ENCODE peak calls at places on chromosomes 6 and 20, in eight cellular contexts. One of them, this sample, is unnamed.

GRCh38 chr6:141848029-141848890 is 284.5 kb upstream of the GJE1 start:
- DNase-seq in pancreas: no peak
- DNase-seq in IMR-90: peak; percentile 1
- DNase-seq in upper lobe of right lung: no peak
- DNase-seq in WERI-Rb-1: no peak
- DNase-seq in neural progenitor cell: no peak
- DNase-seq in fibroblast of lung: peak; percentile 32
- DNase-seq in right atrium auricular region: no peak
- DNase-seq in this sample: no peak

GRCh38 chr6:96727144-96727543 is 110.1 kb downstream of the GPR63 start:
- DNase-seq in right atrium auricular region: no peak
- DNase-seq in pancreas: no peak
- DNase-seq in fibroblast of lung: no peak
- DNase-seq in WERI-Rb-1: no peak
- DNase-seq in neural progenitor cell: no peak
- DNase-seq in upper lobe of right lung: no peak
- DNase-seq in IMR-90: no peak
- DNase-seq in this sample: no peak

GRCh38 chr6:111057074-111057752 is 30.1 kb upstream of the SLC16A10 start:
- DNase-seq in upper lobe of right lung: no peak
- DNase-seq in IMR-90: peak; percentile 52
- DNase-seq in pancreas: peak; percentile 31
- DNase-seq in right atrium auricular region: no peak
- DNase-seq in WERI-Rb-1: peak; percentile 19
- DNase-seq in neural progenitor cell: peak; percentile 51
- DNase-seq in fibroblast of lung: peak; percentile 25
- DNase-seq in this sample: no peak

GRCh38 chr6:46933751-46934150 is 12.0 kb upstream of the ADGRF5 start:
- DNase-seq in WERI-Rb-1: no peak
- DNase-seq in fibroblast of lung: peak; percentile 59
- DNase-seq in pancreas: no peak
- DNase-seq in neural progenitor cell: no peak
- DNase-seq in right atrium auricular region: no peak
- DNase-seq in upper lobe of right lung: no peak
- DNase-seq in IMR-90: no peak
- DNase-seq in this sample: no peak

GRCh38 chr6:142796571-142796970 is 148.4 kb downstream of the HIVEP2 start:
- DNase-seq in neural progenitor cell: no peak
- DNase-seq in IMR-90: peak; percentile 40
- DNase-seq in upper lobe of right lung: no peak
- DNase-seq in WERI-Rb-1: no peak
- DNase-seq in fibroblast of lung: peak; percentile 32
- DNase-seq in pancreas: no peak
- DNase-seq in right atrium auricular region: no peak
- DNase-seq in this sample: no peak

GRCh38 chr6:99270030-99270429 is 79.4 kb downstream of the FAXC start:
- DNase-seq in WERI-Rb-1: no peak
- DNase-seq in right atrium auricular region: no peak
- DNase-seq in IMR-90: no peak
- DNase-seq in pancreas: no peak
- DNase-seq in neural progenitor cell: no peak
- DNase-seq in fibroblast of lung: no peak
- DNase-seq in upper lobe of right lung: no peak
- DNase-seq in this sample: no peak

GRCh38 chr6:48883116-48883515 is 579.9 kb downstream of the MMUT start:
- DNase-seq in fibroblast of lung: no peak
- DNase-seq in pancreas: no peak
- DNase-seq in upper lobe of right lung: no peak
- DNase-seq in WERI-Rb-1: no peak
- DNase-seq in IMR-90: no peak
- DNase-seq in right atrium auricular region: no peak
- DNase-seq in neural progenitor cell: no peak
- DNase-seq in this sample: no peak

GRCh38 chr6:163814494-163815364 is 400.2 kb downstream of the QKI start:
- DNase-seq in neural progenitor cell: no peak
- DNase-seq in IMR-90: peak; percentile 88
- DNase-seq in pancreas: no peak
- DNase-seq in WERI-Rb-1: no peak
- DNase-seq in right atrium auricular region: no peak
- DNase-seq in upper lobe of right lung: no peak
- DNase-seq in fibroblast of lung: peak; percentile 97
- DNase-seq in this sample: no peak

GRCh38 chr6:93721386-93722048 is 302.2 kb upstream of the EPHA7 start:
- DNase-seq in WERI-Rb-1: peak; percentile 46
- DNase-seq in upper lobe of right lung: no peak
- DNase-seq in pancreas: no peak
- DNase-seq in fibroblast of lung: peak; percentile 6
- DNase-seq in neural progenitor cell: peak; percentile 77
- DNase-seq in IMR-90: no peak
- DNase-seq in right atrium auricular region: no peak
- DNase-seq in this sample: no peak

GRCh38 chr6:40586369-40586768 is 795 bp downstream of the LRFN2 start:
- DNase-seq in WERI-Rb-1: peak; percentile 57
- DNase-seq in neural progenitor cell: no peak
- DNase-seq in pancreas: peak; percentile 11
- DNase-seq in IMR-90: no peak
- DNase-seq in fibroblast of lung: no peak
- DNase-seq in right atrium auricular region: no peak
- DNase-seq in upper lobe of right lung: no peak
- DNase-seq in this sample: no peak

GRCh38 chr6:21824431-21825180 is 231.1 kb downstream of the SOX4 start:
- DNase-seq in upper lobe of right lung: no peak
- DNase-seq in right atrium auricular region: no peak
- DNase-seq in neural progenitor cell: no peak
- DNase-seq in pancreas: no peak
- DNase-seq in WERI-Rb-1: no peak
- DNase-seq in fibroblast of lung: no peak
- DNase-seq in IMR-90: peak; percentile 50
- DNase-seq in this sample: no peak

GRCh38 chr6:162068340-162068739 is 659.2 kb downstream of the PRKN start:
- DNase-seq in pancreas: no peak
- DNase-seq in right atrium auricular region: no peak
- DNase-seq in IMR-90: no peak
- DNase-seq in upper lobe of right lung: no peak
- DNase-seq in fibroblast of lung: no peak
- DNase-seq in neural progenitor cell: no peak
- DNase-seq in WERI-Rb-1: peak; percentile 9
- DNase-seq in this sample: no peak

GRCh38 chr6:156720739-156721714 is 56.2 kb upstream of the ARID1B start:
- DNase-seq in fibroblast of lung: no peak
- DNase-seq in right atrium auricular region: no peak
- DNase-seq in neural progenitor cell: peak; percentile 42
- DNase-seq in IMR-90: peak; percentile 31
- DNase-seq in pancreas: peak; percentile 64
- DNase-seq in upper lobe of right lung: peak; percentile 72
- DNase-seq in WERI-Rb-1: peak; percentile 69
- DNase-seq in this sample: no peak

GRCh38 chr20:5885866-5886265 is 64.5 kb downstream of the TRMT6 start:
- DNase-seq in WERI-Rb-1: peak; percentile 13
- DNase-seq in neural progenitor cell: no peak
- DNase-seq in IMR-90: no peak
- DNase-seq in right atrium auricular region: no peak
- DNase-seq in pancreas: no peak
- DNase-seq in fibroblast of lung: no peak
- DNase-seq in upper lobe of right lung: no peak
- DNase-seq in this sample: no peak

DNA sequence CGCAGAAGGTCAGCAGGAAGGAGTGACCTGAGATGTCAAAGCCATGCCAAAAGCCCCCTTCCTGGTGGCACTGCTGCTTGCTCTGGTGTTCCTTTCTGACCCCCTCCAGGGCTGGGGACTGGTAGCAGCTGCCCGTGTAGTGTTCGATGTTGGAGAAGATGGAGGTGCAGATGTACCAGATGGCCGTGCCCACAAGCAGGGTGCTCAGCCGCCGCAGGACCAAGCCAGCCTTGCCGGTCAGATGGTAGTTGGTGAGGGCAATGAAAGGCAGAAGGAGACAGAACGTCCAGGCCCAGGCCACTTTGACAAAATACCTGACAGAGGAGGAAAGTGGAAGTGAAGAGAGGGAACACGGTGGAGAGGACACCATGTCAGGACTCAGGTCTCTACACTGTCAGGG is 4.1 kb downstream of the FITM2 start:
- DNase-seq in upper lobe of right lung: peak; percentile 44
- DNase-seq in neural progenitor cell: no peak
- DNase-seq in WERI-Rb-1: no peak
- DNase-seq in fibroblast of lung: no peak
- DNase-seq in right atrium auricular region: no peak
- DNase-seq in pancreas: no peak
- DNase-seq in IMR-90: no peak
- DNase-seq in this sample: no peak
- H3K4me3 ChIP-seq in upper lobe of right lung: no peak overlapping the region
- H3K4me3 ChIP-seq in neural progenitor cell: no peak overlapping the region
- H3K4me3 ChIP-seq in WERI-Rb-1: no peak overlapping the region
- H3K4me3 ChIP-seq in fibroblast of lung: no peak overlapping the region
- H3K4me3 ChIP-seq in right atrium auricular region: no peak overlapping the region
- H3K4me3 ChIP-seq in pancreas: no peak overlapping the region
- H3K4me3 ChIP-seq in IMR-90: no peak overlapping the region
- H3K4me3 ChIP-seq in this sample: no peak overlapping the region

GRCh38 chr6:167416676-167417430 is 92.0 kb downstream of the TTLL2 start:
- DNase-seq in right atrium auricular region: no peak
- DNase-seq in upper lobe of right lung: no peak
- DNase-seq in fibroblast of lung: no peak
- DNase-seq in pancreas: no peak
- DNase-seq in neural progenitor cell: no peak
- DNase-seq in IMR-90: no peak
- DNase-seq in WERI-Rb-1: no peak
- DNase-seq in this sample: no peak
- H3K27me3 ChIP-seq in right atrium auricular region: no peaks in the 10 kb centered on the region
- H3K27me3 ChIP-seq in upper lobe of right lung: peaks cover 5% of the 10 kb centered on the region
- H3K27me3 ChIP-seq in fibroblast of lung: no peaks in the 10 kb centered on the region
- H3K27me3 ChIP-seq in pancreas: no peaks in the 10 kb centered on the region
- H3K27me3 ChIP-seq in neural progenitor cell: no peaks in the 10 kb centered on the region
- H3K27me3 ChIP-seq in IMR-90: no peaks in the 10 kb centered on the region
- H3K27me3 ChIP-seq in WERI-Rb-1: no peaks in the 10 kb centered on the region
- H3K27me3 ChIP-seq in this sample: no peaks in the 10 kb centered on the region

DNA sequence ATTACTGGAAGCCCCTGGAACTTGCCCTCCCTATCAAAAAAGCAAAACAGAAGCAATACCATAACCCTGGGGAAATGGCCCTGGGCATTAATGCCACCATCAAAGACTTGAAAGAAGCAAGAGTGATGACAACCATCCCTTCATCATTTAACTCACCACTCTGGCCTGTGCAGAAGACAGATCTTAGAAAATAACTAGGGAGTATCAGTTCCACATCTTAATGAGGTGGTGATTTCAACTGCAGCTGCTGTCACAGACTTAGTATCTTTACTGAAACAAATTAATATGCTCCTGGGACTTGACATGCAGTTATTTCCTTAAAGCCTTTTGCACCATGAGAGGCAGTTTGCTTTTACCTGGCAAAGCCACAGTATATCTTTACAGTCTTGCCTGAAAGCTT is 24.1 kb downstream of the CD164 start:
- DNase-seq in IMR-90: no peak
- DNase-seq in neural progenitor cell: no peak
- DNase-seq in WERI-Rb-1: no peak
- DNase-seq in right atrium auricular region: no peak
- DNase-seq in fibroblast of lung: no peak
- DNase-seq in pancreas: no peak
- DNase-seq in upper lobe of right lung: no peak
- DNase-seq in this sample: no peak
- H3K9me3 ChIP-seq in IMR-90: peaks cover 3% of the 10 kb centered on the region
- H3K9me3 ChIP-seq in neural progenitor cell: peaks cover 13% of the 10 kb centered on the region
- H3K9me3 ChIP-seq in WERI-Rb-1: no peaks in the 10 kb centered on the region
- H3K9me3 ChIP-seq in right atrium auricular region: no peaks in the 10 kb centered on the region
- H3K9me3 ChIP-seq in fibroblast of lung: no peaks in the 10 kb centered on the region
- H3K9me3 ChIP-seq in pancreas: no peaks in the 10 kb centered on the region
- H3K9me3 ChIP-seq in upper lobe of right lung: no peaks in the 10 kb centered on the region
- H3K9me3 ChIP-seq in this sample: peaks cover 3% of the 10 kb centered on the region

GRCh38 chr6:33116881-33117711 is 41.3 kb downstream of the HLA-DPB1 start:
- DNase-seq in upper lobe of right lung: no peak
- DNase-seq in right atrium auricular region: no peak
- DNase-seq in pancreas: no peak
- DNase-seq in WERI-Rb-1: peak; percentile 33
- DNase-seq in fibroblast of lung: peak; percentile 4
- DNase-seq in IMR-90: no peak
- DNase-seq in neural progenitor cell: peak; percentile 72
- DNase-seq in this sample: peak; percentile 70
- H3K4me3 ChIP-seq in upper lobe of right lung: no peak overlapping the region
- H3K4me3 ChIP-seq in right atrium auricular region: no peak overlapping the region
- H3K4me3 ChIP-seq in pancreas: no peak overlapping the region
- H3K4me3 ChIP-seq in WERI-Rb-1: peak overlapping the region; percentile 29
- H3K4me3 ChIP-seq in fibroblast of lung: no peak overlapping the region
- H3K4me3 ChIP-seq in IMR-90: no peak overlapping the region
- H3K4me3 ChIP-seq in neural progenitor cell: peak overlapping the region; percentile 52
- H3K4me3 ChIP-seq in this sample: no peak overlapping the region

DNA sequence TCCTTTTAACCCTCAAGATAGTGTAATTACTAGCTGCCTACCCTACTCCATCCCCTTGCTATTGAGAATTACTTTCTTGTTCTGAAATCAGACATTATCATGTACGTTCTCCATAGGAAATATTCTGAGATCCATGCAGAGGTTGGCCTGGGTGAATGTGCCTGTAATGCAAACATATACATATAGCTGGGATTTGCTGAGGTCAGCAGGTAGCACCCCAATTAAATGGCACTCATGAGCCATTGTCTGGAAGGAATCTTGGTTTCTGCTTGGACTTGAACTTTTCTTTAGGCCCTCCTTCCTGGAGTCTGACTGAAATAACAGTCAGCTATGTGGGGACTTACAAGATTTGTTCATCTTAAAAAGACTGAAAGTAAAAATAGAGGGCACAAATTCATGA is 3.7 kb downstream of the HLA-DQB2 start:
- DNase-seq in WERI-Rb-1: no peak
- DNase-seq in IMR-90: no peak
- DNase-seq in neural progenitor cell: no peak
- DNase-seq in fibroblast of lung: no peak
- DNase-seq in right atrium auricular region: no peak
- DNase-seq in upper lobe of right lung: no peak
- DNase-seq in pancreas: no peak
- DNase-seq in this sample: no peak
- H3K27me3 ChIP-seq in WERI-Rb-1: peaks cover 93% of the 10 kb centered on the region
- H3K27me3 ChIP-seq in IMR-90: peaks cover 4% of the 10 kb centered on the region
- H3K27me3 ChIP-seq in neural progenitor cell: no peaks in the 10 kb centered on the region
- H3K27me3 ChIP-seq in fibroblast of lung: peaks cover 10% of the 10 kb centered on the region
- H3K27me3 ChIP-seq in right atrium auricular region: no peaks in the 10 kb centered on the region
- H3K27me3 ChIP-seq in upper lobe of right lung: no peaks in the 10 kb centered on the region
- H3K27me3 ChIP-seq in pancreas: no peaks in the 10 kb centered on the region
- H3K27me3 ChIP-seq in this sample: peaks cover 2% of the 10 kb centered on the region

GRCh38 chr20:42340358-42340757 is 722.2 kb upstream of the CHD6 start:
- DNase-seq in pancreas: no peak
- DNase-seq in WERI-Rb-1: no peak
- DNase-seq in upper lobe of right lung: no peak
- DNase-seq in fibroblast of lung: no peak
- DNase-seq in neural progenitor cell: no peak
- DNase-seq in IMR-90: no peak
- DNase-seq in right atrium auricular region: no peak
- DNase-seq in this sample: no peak
- H3K9me3 ChIP-seq in pancreas: no peaks in the 10 kb centered on the region
- H3K9me3 ChIP-seq in WERI-Rb-1: no peaks in the 10 kb centered on the region
- H3K9me3 ChIP-seq in upper lobe of right lung: no peaks in the 10 kb centered on the region
- H3K9me3 ChIP-seq in fibroblast of lung: no peaks in the 10 kb centered on the region
- H3K9me3 ChIP-seq in neural progenitor cell: no peaks in the 10 kb centered on the region
- H3K9me3 ChIP-seq in IMR-90: peaks cover 23% of the 10 kb centered on the region
- H3K9me3 ChIP-seq in right atrium auricular region: no peaks in the 10 kb centered on the region
- H3K9me3 ChIP-seq in this sample: no peaks in the 10 kb centered on the region

GRCh38 chr20:51888186-51888790 is 86.0 kb upstream of the SALL4 start:
- DNase-seq in neural progenitor cell: peak; percentile 89
- DNase-seq in pancreas: no peak
- DNase-seq in right atrium auricular region: no peak
- DNase-seq in fibroblast of lung: no peak
- DNase-seq in WERI-Rb-1: no peak
- DNase-seq in upper lobe of right lung: no peak
- DNase-seq in IMR-90: no peak
- DNase-seq in this sample: no peak
- H3K4me3 ChIP-seq in neural progenitor cell: peak overlapping the region; percentile 31
- H3K4me3 ChIP-seq in pancreas: no peak overlapping the region
- H3K4me3 ChIP-seq in right atrium auricular region: no peak overlapping the region
- H3K4me3 ChIP-seq in fibroblast of lung: no peak overlapping the region
- H3K4me3 ChIP-seq in WERI-Rb-1: no peak overlapping the region
- H3K4me3 ChIP-seq in upper lobe of right lung: no peak overlapping the region
- H3K4me3 ChIP-seq in IMR-90: no peak overlapping the region
- H3K4me3 ChIP-seq in this sample: no peak overlapping the region

GRCh38 chr6:108160009-108160408 is 5.8 kb upstream of the NR2E1 start:
- DNase-seq in neural progenitor cell: peak; percentile 74
- DNase-seq in WERI-Rb-1: no peak
- DNase-seq in pancreas: no peak
- DNase-seq in upper lobe of right lung: no peak
- DNase-seq in right atrium auricular region: no peak
- DNase-seq in IMR-90: no peak
- DNase-seq in fibroblast of lung: no peak
- DNase-seq in this sample: no peak
- H3K27me3 ChIP-seq in neural progenitor cell: peaks cover 93% of the 10 kb centered on the region
- H3K27me3 ChIP-seq in WERI-Rb-1: peaks cover 11% of the 10 kb centered on the region
- H3K27me3 ChIP-seq in pancreas: peaks cover under 1% of the 10 kb centered on the region
- H3K27me3 ChIP-seq in upper lobe of right lung: peaks cover 99% of the 10 kb centered on the region
- H3K27me3 ChIP-seq in right atrium auricular region: peaks cover 48% of the 10 kb centered on the region
- H3K27me3 ChIP-seq in IMR-90: peaks cover 91% of the 10 kb centered on the region
- H3K27me3 ChIP-seq in fibroblast of lung: peaks cover 81% of the 10 kb centered on the region
- H3K27me3 ChIP-seq in this sample: no peaks in the 10 kb centered on the region